ENCODE peak calls at places on chromosomes 7 and 10, in nine cellular contexts. W, Z, E, V, K, B, D, S and T are unnamed samples.
A peak's percentile ranks its signal among the peaks of the same experiment; 100 is the strongest.

GRCh38 chr10:121556448-121556847 is 41.8 kb downstream of the FGFR2 start:
- DNase-seq in W (no peak), Z (no peak), E (no peak), V (no peak), K (no peak), B (no peak), D (no peak), S (no peak), T (no peak)

GRCh38 chr10:90865400-90865799 is 6.4 kb upstream of the RPP30 start:
- DNase-seq in W (no peak), Z (no peak), E (no peak), V (no peak), K (peak; percentile 29), B (no peak), D (no peak), S (no peak), T (peak; percentile 43)

GRCh38 chr7:128833939-128834310 is 3.7 kb downstream of the FLNC start:
- DNase-seq in W (no peak), Z (no peak), E (no peak), V (no peak), K (no peak), B (no peak), D (no peak), S (no peak), T (peak; percentile 30)

GRCh38 chr10:48526371-48526821 is 78.5 kb downstream of the ARHGAP22 start:
- DNase-seq in W (no peak), Z (no peak), E (no peak), V (no peak), K (no peak), B (no peak), D (peak; percentile 66), S (no peak), T (peak; percentile 57)

GRCh38 chr10:79984851-79985250 is 35.9 kb upstream of the SFTPD start:
- DNase-seq in W (no peak), Z (no peak), E (no peak), V (no peak), K (no peak), B (no peak), D (no peak), S (no peak), T (no peak)

GRCh38 chr7:2010101-2010500 is 222.6 kb downstream of the MAD1L1 start:
- DNase-seq in W (peak; percentile 6), Z (peak; percentile 58), E (no peak), V (no peak), K (no peak), B (no peak), D (no peak), S (no peak), T (no peak)

GRCh38 chr7:99196536-99197288 is 11.2 kb downstream of the KPNA7 start:
- DNase-seq in W (no peak), Z (no peak), E (no peak), V (no peak), K (no peak), B (no peak), D (no peak), S (no peak), T (peak; percentile 56)

GRCh38 chr7:95527033-95527775 is 41.5 kb downstream of the ASB4 start:
- DNase-seq in W (peak; percentile 42), Z (peak; percentile 61), E (no peak), V (peak; percentile 78), K (peak; percentile 49), B (peak; percentile 50), D (no peak), S (no peak), T (peak; percentile 15)

GRCh38 chr7:137287651-137288258 is 55.8 kb downstream of the PTN start:
- DNase-seq in W (no peak), Z (no peak), E (no peak), V (no peak), K (no peak), B (no peak), D (no peak), S (no peak), T (peak; percentile 40)

GRCh38 chr10:44973323-44974081 is 5.1 kb downstream of the DEPP1 start:
- DNase-seq in W (no peak), Z (peak; percentile 66), E (peak; percentile 12), V (no peak), K (no peak), B (no peak), D (no peak), S (no peak), T (no peak)

GRCh38 chr7:101900103-101900502 is 82.7 kb downstream of the CUX1 start:
- DNase-seq in W (no peak), Z (peak; percentile 69), E (no peak), V (no peak), K (no peak), B (no peak), D (no peak), S (no peak), T (no peak)

GRCh38 chr7:101688183-101688831 is 59.2 kb upstream of the MYL10 start:
- DNase-seq in W (peak; percentile 83), Z (peak; percentile 96), E (peak; percentile 63), V (peak; percentile 95), K (peak; percentile 88), B (no peak), D (peak; percentile 18), S (peak; percentile 68), T (peak; percentile 29)

GRCh38 chr7:144019457-144019856 is 19.3 kb downstream of the OR6B1 start:
- DNase-seq in W (no peak), Z (no peak), E (no peak), V (no peak), K (no peak), B (no peak), D (peak; percentile 62), S (no peak), T (peak; percentile 99)

GRCh38 chr10:123521556-123521955 is 144.6 kb upstream of the GPR26 start:
- DNase-seq in W (no peak), Z (no peak), E (no peak), V (no peak), K (no peak), B (no peak), D (no peak), S (no peak), T (no peak)

GRCh38 chr10:84317174-84317573 is 11.2 kb upstream of the CCSER2 start:
- DNase-seq in W (no peak), Z (no peak), E (no peak), V (no peak), K (no peak), B (no peak), D (no peak), S (no peak), T (no peak)

GRCh38 chr10:29443745-29444523 is 155.1 kb downstream of the LYZL1 start:
- DNase-seq in W (no peak), Z (no peak), E (no peak), V (no peak), K (no peak), B (no peak), D (no peak), S (no peak), T (peak; percentile 16)

DNA sequence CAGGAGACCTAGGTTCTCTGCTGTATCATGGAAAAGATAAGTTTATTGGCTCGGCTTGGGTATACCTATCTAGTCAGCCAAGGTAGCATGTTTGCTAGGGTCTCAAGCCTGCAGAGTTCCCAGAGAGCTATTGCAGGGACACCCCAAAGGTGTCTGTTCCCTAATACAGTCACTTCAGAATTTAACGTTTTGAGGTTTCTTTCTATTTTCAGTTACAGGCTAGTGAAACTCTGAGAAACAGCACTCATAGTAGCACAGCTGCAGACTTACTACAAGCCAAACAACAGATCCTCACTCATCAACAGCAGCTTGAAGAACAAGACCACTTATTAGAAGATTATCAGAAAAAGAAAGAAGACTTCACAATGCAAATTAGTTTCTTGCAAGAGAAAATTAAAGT is 54.7 kb downstream of the AKAP9 start:
- DNase-seq in W (no peak), Z (no peak), E (no peak), V (no peak), K (peak; percentile 12), B (no peak), D (no peak), S (no peak), T (no peak)
- H3K4me3 ChIP-seq in W (no peak overlapping the region), Z (no peak overlapping the region), E (no peak overlapping the region), V (no peak overlapping the region), K (no peak overlapping the region), B (no peak overlapping the region), D (no peak overlapping the region), S (no peak overlapping the region), T (no peak overlapping the region)

DNA sequence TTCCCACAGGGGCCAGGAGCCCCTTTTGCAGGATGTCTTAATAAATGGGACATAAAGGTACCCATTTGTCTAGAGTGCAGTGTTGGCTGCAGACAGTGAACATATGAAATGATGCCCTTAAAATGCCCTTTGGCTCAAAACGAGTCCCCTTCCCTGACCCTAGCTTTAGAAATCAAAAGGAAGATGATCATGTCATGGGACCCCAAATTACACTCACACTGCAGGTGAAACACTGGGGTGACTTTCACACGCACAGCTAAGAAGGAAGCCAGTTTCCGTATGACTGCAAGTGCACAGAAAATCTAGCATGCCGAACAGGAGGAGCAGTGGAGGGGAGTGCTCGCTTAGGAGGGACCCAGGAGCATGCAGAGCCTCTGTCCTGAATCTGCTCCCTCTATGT is 154.5 kb upstream of the KLF14 start:
- DNase-seq in W (no peak), Z (no peak), E (no peak), V (no peak), K (no peak), B (no peak), D (no peak), S (no peak), T (no peak)
- H3K27ac ChIP-seq in W (no peak overlapping the region), Z (no peak overlapping the region), E (peak overlapping the region; percentile 94), V (no peak overlapping the region), K (no peak overlapping the region), B (no peak overlapping the region), D (peak overlapping the region; percentile 93), S (no peak overlapping the region), T (peak overlapping the region; percentile 84)

DNA sequence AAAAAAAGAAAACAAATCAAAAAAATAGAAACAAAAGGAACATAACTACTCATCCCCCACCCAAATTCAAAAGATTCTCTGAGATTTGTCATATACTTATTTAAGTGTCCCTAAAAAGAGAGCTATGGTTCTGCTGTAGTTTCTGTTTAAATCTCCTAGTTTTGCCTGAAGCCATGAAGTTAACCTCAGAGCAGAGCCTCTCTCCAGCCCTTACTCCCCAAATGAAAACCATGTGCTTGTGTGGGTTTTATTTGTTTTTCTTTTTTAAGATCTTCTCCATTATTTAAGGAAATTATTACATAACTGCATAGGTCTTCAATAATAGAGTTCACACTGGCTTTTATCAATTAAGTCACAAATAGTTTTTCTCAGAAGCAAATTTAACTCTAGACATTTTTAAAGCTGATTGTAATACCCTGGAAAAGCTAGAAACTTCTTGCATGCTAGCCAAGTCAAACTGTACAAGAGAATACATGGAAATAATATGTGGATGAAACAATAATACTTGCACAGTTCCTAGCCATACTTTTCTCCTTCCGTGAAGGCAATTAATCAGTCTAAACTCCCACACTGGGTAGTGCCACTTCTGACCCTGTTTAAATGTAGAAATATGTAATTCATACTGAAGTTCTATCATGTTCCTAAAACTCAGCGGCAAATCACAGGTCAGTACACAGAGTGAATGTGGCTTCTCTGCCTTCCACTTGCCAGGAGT is 579.7 kb downstream of the SUGCT start:
- DNase-seq in W (no peak), Z (no peak), E (no peak), V (no peak), K (no peak), B (no peak), D (no peak), S (no peak), T (no peak)
- H3K4me3 ChIP-seq in W (no peak overlapping the region), Z (no peak overlapping the region), E (no peak overlapping the region), V (no peak overlapping the region), K (no peak overlapping the region), B (no peak overlapping the region), D (no peak overlapping the region), S (no peak overlapping the region), T (no peak overlapping the region)

DNA sequence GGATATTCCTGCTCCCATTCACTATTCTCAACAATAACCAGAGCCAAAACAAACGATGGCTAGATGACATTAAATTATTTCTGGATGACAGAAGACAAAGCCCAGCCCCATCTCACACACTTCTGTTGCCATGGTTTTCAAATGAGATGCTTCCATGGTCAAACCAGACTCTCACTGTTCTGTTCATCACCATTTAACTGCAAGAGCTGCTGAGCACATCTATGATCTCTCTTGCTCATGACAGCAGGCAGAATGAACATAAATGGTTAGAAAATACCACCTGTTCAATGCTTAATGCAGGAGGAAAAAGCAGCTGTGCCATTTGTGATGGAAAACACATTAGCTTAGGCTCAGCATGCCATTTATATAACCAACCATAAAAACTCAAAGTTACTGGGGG is 758.6 kb upstream of the ZWINT start:
- DNase-seq in W (no peak), Z (no peak), E (no peak), V (no peak), K (no peak), B (no peak), D (no peak), S (no peak), T (no peak)
- H3K27ac ChIP-seq in W (no peak overlapping the region), Z (no peak overlapping the region), E (no peak overlapping the region), V (no peak overlapping the region), K (no peak overlapping the region), B (no peak overlapping the region), D (no peak overlapping the region), S (no peak overlapping the region), T (no peak overlapping the region)